ENCODE peak calls at places on chromosomes 12 and 14, in eight cellular contexts. H, O, U, I, L, F, X and C are unnamed samples.

GRCh38 chr14:100714205-100714781 is 12.4 kb upstream of the DLK1 start:
- DNase-seq in F (no peak), H (no peak), U (no peak), X (no peak), I (no peak), O (no peak), L (no peak), C (no peak)

GRCh38 chr12:49232940-49233841 is 31.7 kb upstream of the TUBA1C start:
- DNase-seq in H (no peak), L (peak), X (no peak), I (peak), U (peak), F (peak), O (peak), C (no peak)

GRCh38 chr14:104768437-104769323 is 15.7 kb downstream of the SIVA1 start:
- DNase-seq in X (peak), U (peak), H (peak), O (peak), L (peak), F (peak), I (peak), C (peak)

GRCh38 chr12:115203661-115204060 is 519.7 kb upstream of the TBX3 start:
- DNase-seq in X (no peak), F (no peak), I (no peak), L (peak), U (no peak), O (no peak), H (peak), C (no peak)

GRCh38 chr14:106372870-106373657 is 846.7 kb downstream of the TMEM121 start:
- DNase-seq in L (no peak), O (peak), I (peak), X (no peak), H (no peak), F (peak), U (peak), C (no peak)

GRCh38 chr14:63039800-63040380 is 5.4 kb downstream of the KCNH5 start:
- DNase-seq in H (peak), X (no peak), U (no peak), O (no peak), L (peak), I (no peak), F (no peak), C (peak)

GRCh38 chr12:1662761-1663439 is 28.0 kb upstream of the ADIPOR2 start:
- DNase-seq in U (peak), I (peak), H (no peak), O (peak), L (no peak), X (no peak), F (no peak), C (no peak)

GRCh38 chr12:2691001-2691339 is 103.8 kb upstream of the FKBP4 start:
- DNase-seq in O (peak), I (no peak), L (peak), H (no peak), X (no peak), F (peak), U (peak), C (no peak)

GRCh38 chr12:114166360-114166759 is 200.2 kb upstream of the RBM19 start:
- DNase-seq in U (peak), L (peak), F (no peak), H (peak), I (no peak), X (peak), O (no peak), C (no peak)

GRCh38 chr12:51082561-51083139 is 746 bp downstream of the CSRNP2 start:
- DNase-seq in X (no peak), U (peak), L (peak), H (no peak), I (peak), F (no peak), O (no peak), C (no peak)

GRCh38 chr14:73833024-73833423 is 18.6 kb upstream of the PTGR2 start:
- DNase-seq in O (no peak), X (no peak), I (no peak), H (no peak), F (no peak), U (no peak), L (no peak), C (no peak)

GRCh38 chr12:87809916-87810315 is 219.3 kb downstream of the C12orf50 start:
- DNase-seq in X (no peak), F (no peak), H (peak), I (no peak), L (peak), O (no peak), U (no peak), C (no peak)

GRCh38 chr12:6554990-6555691 is 701 bp downstream of the IFFO1 start:
- DNase-seq in I (no peak), L (no peak), O (no peak), X (no peak), H (no peak), F (no peak), U (no peak), C (no peak)

GRCh38 chr14:96959992-96960391 is 162.8 kb downstream of the VRK1 start:
- DNase-seq in I (no peak), X (no peak), H (no peak), U (no peak), O (no peak), L (no peak), F (no peak), C (no peak)

GRCh38 chr12:46657416-46658411 is 168.1 kb downstream of the SLC38A4 start:
- DNase-seq in X (no peak), H (no peak), L (peak), O (no peak), U (no peak), F (no peak), I (no peak), C (no peak)

GRCh38 chr12:50505945-50506344 is 1.2 kb downstream of the DIP2B start:
- DNase-seq in O (no peak), X (no peak), U (no peak), H (no peak), I (peak), F (no peak), L (no peak), C (no peak)

GRCh38 chr14:95183532-95184412 is 26.4 kb upstream of the DICER1 start:
- DNase-seq in U (no peak), L (no peak), O (no peak), X (no peak), F (no peak), H (no peak), I (no peak), C (no peak)

GRCh38 chr12:48000878-48001321 is 3.4 kb downstream of the COL2A1 start:
- DNase-seq in L (peak), H (no peak), X (peak), U (no peak), I (no peak), O (no peak), F (no peak), C (peak)

GRCh38 chr12:15717940-15718567 is 71.1 kb downstream of the EPS8 start:
- DNase-seq in H (no peak), O (no peak), L (no peak), I (no peak), X (no peak), F (no peak), U (no peak), C (no peak)

GRCh38 chr12:98955284-98955683 is 310.2 kb downstream of the APAF1 start:
- DNase-seq in L (peak), H (no peak), F (no peak), U (peak), O (no peak), I (no peak), X (no peak), C (no peak)

GRCh38 chr14:77613207-77613606 is 3.2 kb downstream of the SPTLC2 start:
- DNase-seq in X (no peak), L (no peak), F (no peak), I (no peak), H (no peak), O (no peak), U (no peak), C (no peak)

GRCh38 chr14:62667515-62667914 is 377.7 kb downstream of the KCNH5 start:
- DNase-seq in F (no peak), O (no peak), H (no peak), X (no peak), U (no peak), I (no peak), L (peak), C (no peak)

GRCh38 chr12:66331814-66332213 is 29.5 kb downstream of the HELB start:
- DNase-seq in I (no peak), X (no peak), H (no peak), O (no peak), F (no peak), U (no peak), L (no peak), C (no peak)

GRCh38 chr14:70029296-70030132 is 150.3 kb downstream of the SMOC1 start:
- DNase-seq in F (no peak), U (no peak), I (no peak), O (no peak), X (no peak), L (no peak), H (no peak), C (no peak)

GRCh38 chr12:70590051-70590450 is 47.2 kb downstream of the PTPRB start:
- DNase-seq in U (peak), O (peak), I (peak), F (peak), H (peak), L (peak), X (peak), C (no peak)

GRCh38 chr12:90149453-90149852 is 440.8 kb upstream of the ATP2B1 start:
- DNase-seq in L (no peak), U (no peak), I (no peak), O (no peak), F (no peak), X (no peak), H (no peak), C (no peak)

GRCh38 chr12:109910969-109911348 is 10.9 kb downstream of the TCHP start:
- DNase-seq in I (no peak), L (peak), X (no peak), U (peak), H (no peak), O (peak), F (no peak), C (no peak)

GRCh38 chr12:108642269-108642870 is 8.7 kb upstream of the SELPLG start:
- DNase-seq in L (no peak), X (no peak), F (no peak), O (no peak), U (peak), I (no peak), H (no peak), C (no peak)

GRCh38 chr12:81070846-81071245 is 7.0 kb upstream of the ACSS3 start:
- DNase-seq in U (no peak), X (no peak), F (no peak), L (no peak), H (no peak), I (no peak), O (no peak), C (no peak)

GRCh38 chr14:96681826-96682225 is 115.4 kb upstream of the VRK1 start:
- DNase-seq in H (no peak), F (no peak), X (no peak), U (no peak), I (no peak), L (peak), O (no peak), C (no peak)

GRCh38 chr12:113070117-113070906 is 13.8 kb downstream of the DTX1 start:
- DNase-seq in I (no peak), H (no peak), F (no peak), U (no peak), X (no peak), L (no peak), O (peak), C (no peak)

DNA sequence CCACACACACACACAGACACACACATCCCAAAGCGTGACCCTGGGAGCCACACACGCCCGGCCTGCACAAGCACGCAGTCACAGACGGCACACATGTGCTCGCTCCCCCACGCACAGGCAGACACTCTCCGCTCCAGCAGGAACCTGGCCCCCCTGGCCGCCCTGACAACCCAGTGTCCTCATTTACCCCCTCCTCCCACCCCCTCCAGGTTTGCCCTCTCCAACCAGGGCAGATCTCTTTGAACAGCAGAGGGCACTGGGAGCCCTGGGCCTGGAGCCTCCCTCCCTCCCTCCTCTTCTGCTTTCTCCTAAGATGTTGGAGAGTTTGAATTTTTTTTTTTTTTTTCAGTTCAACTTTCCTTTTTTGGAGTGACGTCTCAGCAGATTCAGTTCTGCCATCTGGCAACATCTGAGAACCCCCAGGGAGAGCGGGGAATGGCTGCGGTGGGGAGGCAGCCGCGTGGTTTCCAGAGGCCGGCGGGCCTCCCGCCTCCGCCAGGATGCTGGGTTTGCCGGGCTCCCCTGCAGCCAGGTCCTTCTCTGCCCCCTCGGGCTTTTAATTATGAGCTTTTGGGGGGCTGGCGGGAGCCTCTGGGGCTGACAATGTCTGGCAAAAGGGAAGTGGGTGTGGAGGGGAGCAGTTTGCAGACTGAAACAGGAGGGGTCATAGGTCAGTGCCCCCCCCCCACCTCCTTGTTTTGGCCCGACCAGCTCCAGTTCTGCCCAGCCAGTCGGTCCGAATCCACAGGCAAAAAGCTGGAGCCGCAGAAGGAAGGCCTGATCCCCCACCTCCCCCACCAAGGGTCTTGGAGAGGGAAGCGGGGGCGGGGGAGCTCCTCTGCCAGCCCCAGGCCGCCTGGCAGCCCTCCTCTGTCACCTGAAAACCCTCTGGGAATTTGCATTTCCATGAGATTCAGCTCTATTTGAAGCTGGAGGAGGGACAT is 1.3 kb upstream of the NCOR2 start:
- DNase-seq in X (peak), I (peak), U (peak), F (peak), H (peak), L (peak), O (peak), C (peak)
- TF ChIP-seq CTCF in X (peak), I (peak), U (peak), F (no peak), H (peak), L (peak), O (no peak), C (peak)

GRCh38 chr14:55578511-55578910 is 1.5 kb upstream of the KTN1 start:
- DNase-seq in O (no peak), H (no peak), L (no peak), I (no peak), X (no peak), U (peak), F (no peak), C (no peak)
- H3K4me3 ChIP-seq in O (no peak), H (peak), L (peak), I (no peak), X (no peak), U (peak), F (peak), C (peak)

GRCh38 chr14:68248481-68249255 is 429.1 kb downstream of the RAD51B start:
- DNase-seq in I (peak), O (peak), H (no peak), L (peak), F (peak), U (no peak), X (no peak), C (no peak)

GRCh38 chr14:68251766-68252100 is 432.2 kb downstream of the RAD51B start:
- DNase-seq in O (no peak), U (no peak), X (no peak), F (no peak), H (no peak), L (no peak), I (no peak), C (no peak)

GRCh38 chr14:68249534-68250517 is 430.2 kb downstream of the RAD51B start:
- DNase-seq in O (no peak), L (peak), X (no peak), I (no peak), H (no peak), U (no peak), F (no peak), C (no peak)

GRCh38 chr14:68253381-68253780 is 433.8 kb downstream of the RAD51B start:
- DNase-seq in U (no peak), X (no peak), F (no peak), H (no peak), I (no peak), O (no peak), L (no peak), C (no peak)

DNA sequence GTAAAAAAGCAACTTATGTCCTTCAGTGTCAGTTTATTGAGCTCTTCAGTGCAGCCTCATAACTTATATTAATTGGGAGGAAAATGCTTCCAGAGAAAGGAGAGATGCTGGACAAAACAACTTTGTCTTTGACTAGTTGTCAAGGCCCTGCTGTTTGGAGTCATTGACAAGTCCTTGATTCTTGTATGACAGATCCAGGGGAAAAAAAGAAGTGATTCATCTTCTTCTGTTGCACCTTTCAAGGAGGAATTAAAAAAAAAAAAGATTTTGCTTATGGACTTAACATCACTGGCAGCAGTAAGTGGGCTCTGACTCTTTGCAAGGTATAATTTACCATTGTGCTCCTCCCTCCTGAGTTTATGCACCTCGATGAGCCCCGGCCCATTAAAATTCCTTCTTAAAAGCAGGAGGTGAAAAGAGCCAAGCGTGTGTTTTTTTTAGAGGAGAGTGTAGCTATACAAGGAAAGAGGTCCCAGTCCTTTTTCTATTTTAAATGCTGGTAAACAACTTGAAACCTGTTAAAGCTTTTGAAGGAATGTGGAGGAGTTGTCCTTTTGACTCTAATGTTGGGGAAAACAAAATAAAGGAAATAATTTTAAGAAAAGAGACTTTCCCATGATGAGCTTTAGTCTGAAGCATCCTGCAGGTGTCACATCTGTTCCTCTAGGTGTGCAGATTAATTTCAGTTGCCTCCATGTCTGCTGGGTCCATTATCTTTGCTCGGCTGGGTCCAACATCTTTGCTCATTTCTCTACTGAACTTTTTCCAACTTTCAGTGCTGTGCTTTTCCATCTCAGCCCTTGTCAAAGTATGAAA is 431.6 kb downstream of the RAD51B start:
- DNase-seq in X (no peak), L (no peak), U (no peak), F (no peak), I (no peak), O (no peak), H (no peak), C (no peak)
- TF ChIP-seq CTCF in X (no peak), L (no peak), U (no peak), F (no peak), I (no peak), O (no peak), H (no peak), C (no peak)

GRCh38 chr12:106733660-106734059 is 40.8 kb upstream of the RIC8B start:
- DNase-seq in I (no peak), L (no peak), U (no peak), F (no peak), O (no peak), X (no peak), H (no peak), C (no peak)
- H3K4me3 ChIP-seq in I (no peak), L (no peak), U (no peak), F (no peak), O (no peak), X (no peak), H (no peak), C (no peak)

GRCh38 chr12:92541024-92541423 is 161.8 kb upstream of the PLEKHG7 start:
- DNase-seq in F (no peak), I (no peak), L (no peak), X (no peak), H (no peak), O (no peak), U (no peak), C (no peak)

GRCh38 chr12:92537235-92537960 is 165.4 kb upstream of the PLEKHG7 start:
- DNase-seq in O (no peak), X (no peak), U (no peak), L (no peak), I (no peak), H (no peak), F (no peak), C (no peak)

GRCh38 chr12:92538970-92539749 is 163.6 kb upstream of the PLEKHG7 start:
- DNase-seq in L (peak), O (no peak), U (no peak), F (no peak), X (peak), H (peak), I (peak), C (no peak)

GRCh38 chr12:92543359-92543758 is 159.4 kb upstream of the PLEKHG7 start:
- DNase-seq in O (peak), U (no peak), L (no peak), H (no peak), F (no peak), X (no peak), I (peak), C (no peak)

DNA sequence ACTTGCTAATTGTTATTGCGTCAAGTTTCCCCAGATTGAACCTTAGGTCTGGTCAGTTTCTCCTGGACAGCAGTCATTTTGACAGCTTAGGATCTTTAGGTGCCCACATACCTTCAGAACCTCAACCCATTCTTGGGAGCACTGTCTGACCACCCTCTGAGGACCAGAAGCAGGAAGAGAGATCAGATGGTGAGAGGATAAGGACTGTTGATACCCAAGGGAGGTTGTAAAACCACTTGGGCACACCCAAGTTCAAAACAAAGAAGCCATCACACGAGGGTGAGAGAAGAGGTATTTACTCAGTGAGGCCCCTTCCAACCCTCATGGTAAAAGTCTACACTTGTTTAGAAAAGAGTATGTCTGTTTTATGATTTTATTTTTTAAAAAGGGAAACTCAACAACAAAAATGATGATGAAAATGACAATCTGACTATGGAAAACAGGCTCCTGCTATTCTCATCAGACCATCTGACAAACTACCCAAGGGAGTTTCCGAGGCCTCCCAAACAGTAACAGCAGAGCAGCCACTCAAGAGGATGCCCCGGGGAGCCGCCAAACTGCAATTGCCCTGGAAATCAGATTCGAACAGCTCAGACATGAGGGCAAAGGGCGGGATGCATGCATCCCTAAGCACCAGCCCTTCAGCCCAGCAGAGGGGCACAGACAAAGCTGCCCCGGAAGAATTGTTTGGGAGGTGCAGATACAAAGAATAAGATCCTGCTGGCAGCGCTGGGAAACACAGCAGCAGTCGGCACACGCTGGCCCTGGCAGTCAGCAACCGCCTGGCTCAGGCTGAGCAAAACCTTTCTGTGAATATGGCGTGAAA is 162.6 kb upstream of the PLEKHG7 start:
- DNase-seq in I (peak), U (no peak), F (no peak), H (no peak), L (no peak), X (no peak), O (peak), C (no peak)
- TF ChIP-seq CTCF in I (no peak), U (no peak), F (no peak), H (no peak), L (no peak), X (no peak), O (no peak), C (no peak)

GRCh38 chr12:40106655-40107054 is 774 bp upstream of the SLC2A13 start:
- DNase-seq in H (no peak), F (no peak), U (no peak), O (no peak), L (no peak), I (no peak), X (no peak), C (no peak)
- H3K4me3 ChIP-seq in H (no peak), F (peak), U (no peak), O (no peak), L (no peak), I (no peak), X (no peak), C (no peak)